ENCODE peak calls at places on chromosomes 6 and 20, in eight cellular contexts. S is HCT116, X is heart left ventricle, P is lower leg skin, U is esophagus muscularis mucosa, N is sigmoid colon, J is HepG2, A is body of pancreas. O is an unnamed sample.

GRCh38 chr6:118876814-118877213 is 17.1 kb upstream of the ASF1A start:
- DNase-seq in X (no peak), P (no peak), J (no peak), A (no peak), U (no peak), S (no peak), N (no peak), O (no peak)

GRCh38 chr20:34096699-34097420 is 15.2 kb downstream of the EIF2S2 start:
- DNase-seq in S (no peak), U (no peak), N (no peak), A (no peak), P (no peak), J (no peak), X (no peak), O (no peak)

GRCh38 chr6:74626288-74626687 is 579.6 kb downstream of the COL12A1 start:
- DNase-seq in A (no peak), J (no peak), S (no peak), P (no peak), X (no peak), U (no peak), N (no peak), O (no peak)

GRCh38 chr20:31894980-31895675 is 24.7 kb downstream of the TTLL9 start:
- DNase-seq in S (no peak), X (no peak), A (no peak), P (peak; percentile 85), U (no peak), J (peak; percentile 73), N (peak; percentile 86), O (peak; percentile 38)

GRCh38 chr20:64237316-64237715 is 18.2 kb upstream of the PCMTD2 start:
- DNase-seq in X (peak; percentile 51), P (no peak), S (no peak), A (no peak), J (no peak), N (peak; percentile 57), U (no peak), O (no peak)

GRCh38 chr6:167225903-167226508 is 65.1 kb upstream of the UNC93A start:
- DNase-seq in U (no peak), A (no peak), P (no peak), N (no peak), J (no peak), S (no peak), X (no peak), O (no peak)

GRCh38 chr6:2969549-2969948 is 1.8 kb downstream of the SERPINB6 start:
- DNase-seq in N (no peak), S (no peak), U (no peak), X (no peak), A (no peak), P (no peak), J (no peak), O (no peak)

GRCh38 chr6:162187168-162187935 is 540.2 kb downstream of the PRKN start:
- DNase-seq in S (no peak), P (no peak), U (no peak), N (no peak), X (no peak), J (no peak), A (no peak), O (no peak)

GRCh38 chr6:53566755-53567154 is 21.9 kb upstream of the GCLC start:
- DNase-seq in N (no peak), U (no peak), P (no peak), X (no peak), A (no peak), S (no peak), J (no peak), O (no peak)

GRCh38 chr20:48339147-48339985 is 488.4 kb downstream of the PREX1 start:
- DNase-seq in P (no peak), J (no peak), U (no peak), A (no peak), N (peak; percentile 80), S (no peak), X (no peak), O (no peak)

GRCh38 chr6:90088009-90088408 is 193.7 kb downstream of the GJA10 start:
- DNase-seq in S (no peak), X (no peak), N (no peak), A (no peak), P (no peak), U (no peak), J (no peak), O (no peak)

GRCh38 chr20:44560229-44560628 is 22.1 kb upstream of the PKIG start:
- DNase-seq in A (no peak), S (no peak), X (no peak), N (no peak), U (no peak), J (no peak), P (no peak), O (no peak)

GRCh38 chr6:1348675-1349074 is 36.8 kb downstream of the FOXQ1 start:
- DNase-seq in U (no peak), A (no peak), X (no peak), N (no peak), P (no peak), S (no peak), J (no peak), O (no peak)

GRCh38 chr6:146859795-146860495 is 261.2 kb downstream of the ADGB start:
- DNase-seq in U (no peak), X (no peak), A (no peak), J (no peak), S (no peak), N (no peak), P (no peak), O (no peak)

GRCh38 chr6:146859206-146859605 is 260.4 kb downstream of the ADGB start:
- DNase-seq in U (no peak), N (no peak), S (no peak), A (no peak), X (no peak), J (no peak), P (no peak), O (no peak)

GRCh38 chr6:146857180-146857959 is 258.6 kb downstream of the ADGB start:
- DNase-seq in J (peak; percentile 63), A (peak; percentile 83), P (peak; percentile 76), X (peak; percentile 93), U (peak; percentile 95), S (peak; percentile 43), N (peak; percentile 95), O (peak; percentile 93)

GRCh38 chr6:146856296-146856695 is 257.5 kb downstream of the ADGB start:
- DNase-seq in P (no peak), S (no peak), X (no peak), J (no peak), A (no peak), N (no peak), U (no peak), O (no peak)

DNA sequence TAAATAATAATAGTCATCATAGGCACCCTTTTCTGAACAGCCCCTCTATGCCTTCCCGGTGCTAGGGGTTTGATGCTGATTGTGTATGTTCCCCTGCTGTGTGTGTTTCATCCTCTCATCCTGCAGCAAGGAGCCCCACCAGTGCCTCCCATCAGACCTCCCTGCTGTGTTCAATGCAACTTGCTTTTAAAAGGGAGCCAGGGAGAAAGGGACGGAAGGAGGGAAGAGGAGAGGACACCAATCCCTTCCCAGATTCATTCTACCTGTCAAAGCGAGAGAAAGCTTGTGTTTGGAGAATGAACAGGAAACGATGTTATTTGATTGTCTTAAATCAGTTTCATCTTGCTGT is 259.2 kb downstream of the ADGB start:
- DNase-seq in N (no peak), S (no peak), J (no peak), A (no peak), X (no peak), U (no peak), P (no peak), O (no peak)
- TF ChIP-seq POLR2A in N (no peak), S (no peak), J (no peak), A (no peak), X (no peak), U (no peak), P (no peak), O (no peak)

DNA sequence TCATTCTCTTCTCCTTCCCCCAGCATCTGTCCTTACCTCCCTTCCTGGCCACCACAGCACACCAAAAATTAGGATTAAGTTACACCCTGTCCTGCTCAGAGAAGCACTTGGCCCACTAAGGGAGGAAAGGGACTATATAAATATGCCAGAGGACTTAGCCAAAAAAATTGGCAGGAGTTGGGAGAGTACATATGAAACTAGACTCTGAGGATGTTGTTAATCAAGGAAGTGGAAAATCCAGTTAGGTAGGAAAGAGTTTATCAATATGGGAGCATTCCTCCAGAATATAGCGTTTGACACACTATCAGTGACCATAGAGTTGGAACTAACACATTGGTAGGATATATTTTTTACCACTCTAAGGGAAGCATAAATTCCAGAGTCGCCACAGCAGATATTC is 57.3 kb upstream of the TSHZ2 start:
- DNase-seq in S (no peak), X (no peak), J (no peak), N (no peak), A (no peak), P (no peak), U (peak; percentile 39), O (no peak)
- TF ChIP-seq POLR2A in S (no peak), X (no peak), J (no peak), N (no peak), A (no peak), P (no peak), U (no peak), O (no peak)

DNA sequence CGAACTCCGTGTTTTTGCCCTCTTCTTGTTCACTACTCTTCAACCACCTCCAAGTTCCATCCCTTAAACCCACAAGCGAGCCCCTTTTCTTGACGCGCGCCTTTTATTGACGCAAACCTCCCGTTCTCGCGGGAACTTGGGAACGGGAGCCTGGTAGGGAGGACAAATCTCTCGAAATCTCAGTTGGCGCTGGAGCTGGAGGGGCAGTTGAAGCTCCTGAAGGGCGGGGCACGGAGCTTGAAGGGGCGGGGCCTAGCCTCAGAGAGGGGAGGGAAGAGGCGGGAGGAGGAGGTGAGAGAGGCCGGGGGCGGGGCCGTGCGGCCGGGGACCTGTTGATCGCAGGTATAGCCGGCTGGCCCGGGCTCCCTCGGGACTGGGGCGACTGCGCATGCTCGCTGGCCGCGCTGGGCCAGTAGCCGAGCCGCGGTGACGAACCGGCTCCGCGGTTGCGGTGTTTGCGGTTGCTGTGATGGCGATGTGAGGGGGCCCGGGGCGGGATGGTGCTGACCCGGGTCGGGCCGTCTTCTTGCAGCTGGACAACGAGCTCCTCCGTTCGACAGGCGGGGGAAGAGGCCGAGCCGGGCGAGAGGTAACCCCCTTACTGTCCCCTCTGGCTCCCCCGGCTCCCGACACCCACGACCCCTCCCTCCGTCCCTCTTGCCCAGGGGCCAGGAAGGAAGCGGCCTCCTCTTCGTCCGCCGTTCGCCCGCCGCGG is at the start of gene FAM135A:
- DNase-seq in U (peak; percentile 98), J (peak; percentile 97), S (peak; percentile 98), X (peak; percentile 98), P (peak; percentile 97), A (peak; percentile 100), N (peak; percentile 99), O (peak; percentile 96)
- TF ChIP-seq POLR2A in U (no peak), J (peak; percentile 98), S (peak; percentile 94), X (no peak), P (no peak), A (peak; percentile 64), N (peak; percentile 11), O (peak; percentile 58)

DNA sequence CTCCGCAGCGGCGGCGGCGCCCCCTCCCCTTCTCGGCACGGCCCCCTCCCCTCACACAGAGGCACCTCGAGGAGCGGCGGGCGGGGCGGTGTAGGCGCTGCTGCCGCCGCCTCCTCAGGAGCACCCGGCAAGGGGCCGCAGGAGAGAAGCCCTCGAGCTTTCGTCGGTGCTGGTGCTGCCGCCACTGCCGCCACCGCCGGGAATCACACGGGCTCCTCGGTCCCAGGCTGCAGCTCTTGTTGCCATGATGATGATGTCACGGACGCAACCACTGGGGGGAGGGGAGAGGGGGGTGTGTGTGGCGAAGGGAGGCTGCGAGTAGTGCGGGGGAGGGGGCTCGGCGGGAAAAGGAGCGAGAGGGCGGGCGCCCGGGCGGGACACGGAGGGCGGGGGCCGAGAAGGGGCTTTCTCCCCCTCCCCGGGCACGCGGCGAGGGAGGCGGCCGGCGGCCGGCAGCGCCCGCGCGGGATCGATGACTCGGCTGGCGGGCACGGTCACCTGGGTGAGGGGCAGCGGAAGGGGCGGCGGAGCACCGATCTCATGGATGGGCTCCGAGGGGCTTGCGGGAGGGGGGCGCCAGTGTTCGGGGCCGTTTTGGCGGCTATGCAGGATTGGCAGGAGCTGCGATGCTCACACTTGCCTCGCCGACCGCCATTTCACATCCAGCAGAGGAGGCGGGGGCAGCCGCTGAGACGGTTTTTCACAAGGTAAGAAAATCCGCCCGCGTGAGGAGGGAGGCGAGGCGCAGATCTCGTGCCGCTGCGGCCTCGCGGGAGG is at the start of gene REV3L:
- DNase-seq in S (peak; percentile 64), N (peak; percentile 95), A (peak; percentile 87), U (peak; percentile 97), P (peak; percentile 89), J (peak; percentile 90), X (peak; percentile 92), O (peak; percentile 92)
- TF ChIP-seq POLR2A in S (no peak), N (peak; percentile 52), A (peak; percentile 64), U (peak; percentile 77), P (no peak), J (peak; percentile 49), X (no peak), O (no peak)

O was measured in erythroblast.